ENCODE peak calls at places on chromosomes 2 and 18, in four cellular contexts. G, Y, I and M are unnamed samples.

GRCh38 chr2:54013996-54014395 is 43.2 kb upstream of the PSME4 start:
- DNase-seq in G (no peak), Y (peak), I (no peak), M (no peak)

GRCh38 chr2:235244497-235245215 is 249.2 kb upstream of the AGAP1 start:
- DNase-seq in G (no peak), Y (no peak), I (no peak), M (no peak)

GRCh38 chr2:7026740-7027139 is 109.5 kb downstream of the RNF144A start:
- DNase-seq in G (no peak), Y (no peak), I (no peak), M (no peak)

GRCh38 chr2:67451086-67451832 is 54.1 kb downstream of the ETAA1 start:
- DNase-seq in G (no peak), Y (no peak), I (no peak), M (no peak)

GRCh38 chr18:44180683-44181082 is 500.0 kb upstream of the SETBP1 start:
- DNase-seq in G (no peak), Y (no peak), I (no peak), M (no peak)

GRCh38 chr2:29443086-29443485 is 327.9 kb downstream of the CLIP4 start:
- DNase-seq in G (no peak), Y (no peak), I (no peak), M (no peak)

GRCh38 chr18:8675057-8675456 is 30.3 kb upstream of the MTCL1 start:
- DNase-seq in G (no peak), Y (no peak), I (no peak), M (no peak)

GRCh38 chr2:108396845-108397244 is 19.1 kb downstream of the SULT1C4 start:
- DNase-seq in G (no peak), Y (no peak), I (no peak), M (no peak)

GRCh38 chr18:42290318-42291307 is 335.6 kb downstream of the PIK3C3 start:
- DNase-seq in G (no peak), Y (no peak), I (no peak), M (peak)

GRCh38 chr18:78612801-78613200 is 366.8 kb upstream of the SALL3 start:
- DNase-seq in G (no peak), Y (no peak), I (no peak), M (no peak)

GRCh38 chr2:217160978-217161973 is 301.4 kb upstream of the TNP1 start:
- DNase-seq in G (no peak), Y (no peak), I (no peak), M (no peak)

GRCh38 chr2:200640171-200640570 is 54.4 kb downstream of the AOX1 start:
- DNase-seq in G (no peak), Y (no peak), I (no peak), M (no peak)

GRCh38 chr2:205175831-205176230 is 506.5 kb upstream of the NRP2 start:
- DNase-seq in G (no peak), Y (no peak), I (no peak), M (peak)

GRCh38 chr2:207313947-207314346 is 148.2 kb upstream of the KLF7 start:
- DNase-seq in G (no peak), Y (no peak), I (no peak), M (no peak)

GRCh38 chr2:11836647-11837219 is 90.3 kb downstream of the LPIN1 start:
- DNase-seq in G (no peak), Y (no peak), I (no peak), M (no peak)